ENCODE peak calls at places on chromosomes 2 and 18, in five cellular contexts. M, D, Z, W and G are unnamed samples. For H3K4me1, the result is how much of the 10 kb centered on the place peaks cover.

GRCh38 chr2:137964066-137964858 is at the start of gene HNMT:
- DNase-seq in M (no peak), D (peak), Z (peak), W (peak), G (no peak)

GRCh38 chr18:23226930-23227728 is 91.8 kb downstream of the CABLES1 start:
- DNase-seq in M (no peak), D (peak), Z (peak), W (no peak), G (no peak)

GRCh38 chr2:212770240-212770639 is 231.6 kb upstream of the ERBB4 start:
- DNase-seq in M (no peak), D (no peak), Z (no peak), W (no peak), G (no peak)

GRCh38 chr18:26190506-26190905 is 35.7 kb upstream of the TAF4B start:
- DNase-seq in M (no peak), D (no peak), Z (no peak), W (no peak), G (no peak)

GRCh38 chr2:146374505-146374904 is 1470.3 kb upstream of the ACVR2A start:
- DNase-seq in M (no peak), D (no peak), Z (no peak), W (no peak), G (no peak)

GRCh38 chr2:16252891-16253290 is 312.5 kb downstream of the MYCN start:
- DNase-seq in M (no peak), D (no peak), Z (no peak), W (no peak), G (no peak)

GRCh38 chr18:68177807-68178702 is 536.9 kb downstream of the TMX3 start:
- DNase-seq in M (no peak), D (no peak), Z (peak), W (no peak), G (no peak)

GRCh38 chr2:149731112-149731511 is 143.5 kb upstream of the MMADHC start:
- DNase-seq in M (no peak), D (no peak), Z (no peak), W (no peak), G (no peak)

GRCh38 chr18:61690418-61691138 is 202.2 kb downstream of the RNF152 start:
- DNase-seq in M (no peak), D (no peak), Z (no peak), W (no peak), G (no peak)

GRCh38 chr2:68284896-68285295 is 32.6 kb upstream of the PPP3R1 start:
- DNase-seq in M (no peak), D (no peak), Z (no peak), W (no peak), G (no peak)

GRCh38 chr2:226652983-226653765 is 146.4 kb downstream of the IRS1 start:
- DNase-seq in M (no peak), D (no peak), Z (no peak), W (no peak), G (peak)

GRCh38 chr2:2769481-2770431 is 438.7 kb upstream of the MYT1L start:
- DNase-seq in M (no peak), D (peak), Z (no peak), W (no peak), G (no peak)

GRCh38 chr2:88885275-88885674 is 193.8 kb downstream of the RPIA start:
- DNase-seq in M (no peak), D (no peak), Z (no peak), W (no peak), G (no peak)

GRCh38 chr2:41267929-41268659 is 779.7 kb upstream of the PKDCC start:
- DNase-seq in M (no peak), D (no peak), Z (no peak), W (no peak), G (no peak)

GRCh38 chr2:191677091-191677645 is 768 bp upstream of the NABP1 start:
- DNase-seq in M (no peak), D (no peak), Z (peak), W (peak), G (no peak)

DNA sequence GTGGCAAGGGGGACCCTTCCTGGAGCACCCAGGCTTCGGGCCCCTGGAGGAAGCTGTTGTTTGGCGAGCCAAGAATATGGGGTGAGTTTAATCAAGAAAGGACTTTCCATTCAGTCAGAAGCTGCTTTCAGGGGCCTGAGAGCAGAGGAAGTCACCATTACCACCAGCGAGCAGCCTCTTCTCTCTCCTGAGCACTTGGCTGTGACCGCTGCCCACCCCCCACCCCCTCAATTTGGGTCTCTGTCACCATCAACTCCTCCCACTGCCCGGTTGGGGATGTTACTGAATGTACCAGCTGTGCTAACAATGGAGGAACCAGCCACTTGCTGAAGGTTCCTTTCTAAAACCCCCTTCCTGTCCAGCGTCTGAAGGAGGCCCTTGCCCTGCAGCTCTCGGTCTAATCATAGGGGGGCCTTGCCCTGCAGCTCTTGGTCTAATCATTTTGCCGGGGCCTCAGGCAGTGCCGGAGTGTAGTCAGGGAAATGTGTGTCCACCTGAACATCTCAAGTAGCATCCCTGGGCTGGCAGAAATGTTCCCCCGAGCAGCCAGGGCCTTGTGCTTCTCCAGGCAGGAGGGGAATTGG is 957 bp downstream of the INPP5D start:
- DNase-seq in M (no peak), D (peak), Z (no peak), W (no peak), G (no peak)
- H3K27ac ChIP-seq in M (peak), D (peak), Z (peak), W (no peak), G (peak)

GRCh38 chr2:121220995-121221394 is 64.0 kb downstream of the TFCP2L1 start:
- DNase-seq in M (no peak), D (no peak), Z (no peak), W (no peak), G (no peak)
- TF ChIP-seq POLR2AphosphoS5 in M (no peak), D (no peak), Z (no peak), W (no peak), G (no peak)

DNA sequence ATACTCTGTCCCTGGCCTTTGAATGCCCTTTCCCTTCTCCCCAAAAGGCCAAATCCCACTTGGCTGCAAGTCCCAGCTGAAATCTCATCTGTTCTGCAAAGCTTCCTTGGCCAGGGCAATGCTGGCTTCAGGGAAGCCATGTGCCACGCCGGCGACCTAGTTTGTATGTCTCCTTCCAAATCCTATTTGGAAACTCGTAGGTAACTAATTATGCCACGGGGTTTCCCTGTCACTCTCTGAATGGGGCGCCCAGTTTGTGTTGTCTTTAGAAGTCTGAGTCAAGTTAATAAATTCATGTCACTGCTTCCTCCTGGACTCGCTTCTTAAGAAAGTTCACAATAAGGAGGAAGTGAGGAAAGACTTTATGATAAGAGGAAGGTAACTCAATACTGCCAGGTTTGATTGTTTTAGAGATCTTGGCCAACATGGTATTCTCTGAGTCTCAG is 19.1 kb downstream of the FHL2 start:
- DNase-seq in M (no peak), D (peak), Z (no peak), W (no peak), G (no peak)
- H3K4me1 ChIP-seq in M (under half), D (half or more), Z (under half), W (under half), G (half or more)

DNA sequence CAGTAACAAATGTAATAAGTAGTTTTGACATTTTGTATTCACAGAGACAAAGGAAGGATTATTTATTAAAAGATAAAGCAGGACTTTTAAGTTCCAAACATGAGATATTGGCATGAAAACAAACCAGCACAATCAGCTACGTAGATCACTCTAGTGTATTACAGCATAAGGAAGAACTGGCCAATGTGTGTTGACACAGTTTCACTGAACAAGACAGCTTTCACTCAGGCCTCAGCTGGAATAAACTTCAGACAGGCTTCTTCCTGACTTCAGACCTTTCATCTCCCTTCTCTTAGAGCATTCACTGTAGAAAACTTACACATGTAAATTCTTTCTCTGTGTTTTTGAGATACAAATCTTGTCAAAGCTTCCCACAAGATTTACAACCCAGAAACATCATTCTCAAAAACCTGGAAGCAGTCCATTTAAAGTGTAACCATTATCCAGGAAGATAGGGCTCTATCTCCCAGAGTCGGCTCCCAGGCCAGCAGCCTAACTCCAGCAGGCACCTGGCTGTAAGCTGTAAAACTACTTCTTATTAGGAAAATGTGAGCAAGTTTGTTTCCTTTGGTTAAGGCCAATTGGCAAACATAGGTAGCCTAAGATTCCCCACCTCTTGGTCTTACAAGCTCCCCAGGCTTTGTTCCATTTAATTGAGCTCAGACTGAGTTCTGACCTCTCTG is 768.3 kb upstream of the CDH7 start:
- DNase-seq in M (no peak), D (no peak), Z (no peak), W (no peak), G (no peak)
- H3K27ac ChIP-seq in M (no peak), D (no peak), Z (no peak), W (no peak), G (no peak)

GRCh38 chr2:232870002-232870765 is at the start of gene SNORC:
- DNase-seq in M (no peak), D (no peak), Z (no peak), W (no peak), G (no peak)
- TF ChIP-seq POLR2AphosphoS5 in M (no peak), D (no peak), Z (no peak), W (no peak), G (no peak)

DNA sequence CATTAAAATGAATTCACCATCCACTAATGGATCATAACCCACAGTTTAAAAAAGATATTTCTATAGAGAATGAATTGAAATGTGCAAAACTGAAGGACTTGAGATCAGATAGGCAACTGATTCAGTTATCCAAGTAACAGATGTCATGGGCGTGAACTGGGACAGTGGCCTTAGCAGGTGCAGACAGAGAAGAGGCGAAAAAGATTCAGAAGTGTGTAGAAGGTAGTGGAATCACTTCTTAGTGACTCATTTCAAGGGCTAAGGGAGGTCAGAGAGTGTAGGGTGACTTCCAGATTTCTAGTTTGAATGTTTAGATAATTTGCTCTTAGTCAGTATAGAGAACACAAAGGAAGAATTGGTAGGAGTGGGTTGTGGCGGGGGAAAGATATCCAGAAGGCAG is 79.7 kb downstream of the EHBP1 start:
- DNase-seq in M (no peak), D (no peak), Z (no peak), W (no peak), G (no peak)
- H3K4me1 ChIP-seq in M (under half), D (under half), Z (under half), W (under half), G (under half)